ENCODE peak calls at places on chromosomes 11 and 22, in six cellular contexts. S is H9, V is IMR-90, W is mesenchymal stem cell, G is trophoblast cell, A is H1. R is an unnamed sample. For H3K27me3 and H3K9me3, the result is how much of the 10 kb centered on the place peaks cover.

GRCh38 chr11:3069425-3069824 is 12.2 kb upstream of the CARS1 start:
- DNase-seq in A (no peak), S (no peak), G (no peak), W (no peak), V (no peak), R (no peak)

GRCh38 chr11:102267602-102268001 is 49.7 kb upstream of the BIRC3 start:
- DNase-seq in W (peak), S (no peak), G (peak), V (peak), A (no peak), R (no peak)

GRCh38 chr11:7577226-7577882 is 63.6 kb downstream of the PPFIBP2 start:
- DNase-seq in V (no peak), A (no peak), W (peak), S (no peak), G (peak), R (no peak)

GRCh38 chr22:49325531-49326395 is 501.9 kb downstream of the BRD1 start:
- DNase-seq in V (no peak), A (no peak), G (no peak), S (no peak), W (no peak), R (no peak)

GRCh38 chr22:43887391-43887790 is 4.4 kb downstream of the PNPLA5 start:
- DNase-seq in V (no peak), W (no peak), G (no peak), S (no peak), A (no peak), R (no peak)

GRCh38 chr11:11028017-11028692 is 170.3 kb upstream of the ZBED5 start:
- DNase-seq in W (peak), S (peak), V (peak), G (peak), A (peak), R (peak)

GRCh38 chr11:48028909-48029685 is 48.7 kb downstream of the PTPRJ start:
- DNase-seq in S (no peak), G (no peak), W (no peak), A (no peak), V (peak), R (no peak)

GRCh38 chr11:134071306-134071705 is 2.4 kb downstream of the JAM3 start:
- DNase-seq in A (no peak), G (no peak), S (no peak), V (no peak), W (no peak), R (no peak)

GRCh38 chr22:43968614-43969013 is 13.4 kb downstream of the SAMM50 start:
- DNase-seq in W (no peak), A (no peak), G (no peak), V (no peak), S (no peak), R (no peak)

GRCh38 chr11:69504576-69505420 is 23.3 kb downstream of the LINC01488 start:
- DNase-seq in A (no peak), W (no peak), V (no peak), G (no peak), S (no peak), R (no peak)

GRCh38 chr22:43631846-43632245 is 180.3 kb downstream of the EFCAB6 start:
- DNase-seq in S (no peak), A (no peak), G (no peak), V (no peak), W (no peak), R (no peak)

GRCh38 chr11:17405232-17406005 is 17.0 kb upstream of the KCNJ11 start:
- DNase-seq in A (no peak), V (peak), W (peak), G (peak), S (peak), R (no peak)

GRCh38 chr22:50326959-50327710 is at the start of gene DENND6B:
- DNase-seq in A (no peak), G (peak), S (peak), V (peak), W (peak), R (peak)
- H3K23ac ChIP-seq in A (no peak), G (no peak), S (no peak), V (peak), W (no peak), R (peak)

DNA sequence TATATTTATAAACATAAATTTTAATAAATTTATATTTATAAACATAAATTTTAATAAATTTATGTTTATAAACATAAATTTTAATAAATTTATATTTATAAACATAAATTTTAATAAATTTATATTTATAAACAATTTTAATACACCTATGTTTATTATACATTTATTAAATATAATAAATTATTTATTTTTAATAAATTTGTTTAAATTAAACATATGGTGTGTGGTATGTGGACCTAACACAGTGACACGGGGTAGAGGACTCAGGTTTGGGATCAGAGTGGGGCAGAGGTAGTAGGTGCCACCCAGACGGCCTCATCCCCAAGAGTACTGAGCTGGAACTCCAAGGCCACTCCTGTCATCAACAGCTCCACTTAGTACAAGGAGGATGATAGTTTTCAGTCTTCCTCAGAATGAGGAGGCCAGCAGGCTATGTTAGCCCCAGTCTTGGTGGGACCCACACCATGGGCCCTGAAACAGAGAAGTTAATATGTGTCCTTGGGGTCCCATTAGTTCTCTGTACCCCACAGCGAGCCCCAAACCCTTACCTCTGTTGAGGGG is 46.7 kb upstream of the BID start:
- DNase-seq in V (no peak), A (no peak), W (no peak), S (no peak), G (no peak), R (no peak)
- H3K27me3 ChIP-seq in V (under half), A (under half), W (under half), S (under half), G (under half), R (under half)

DNA sequence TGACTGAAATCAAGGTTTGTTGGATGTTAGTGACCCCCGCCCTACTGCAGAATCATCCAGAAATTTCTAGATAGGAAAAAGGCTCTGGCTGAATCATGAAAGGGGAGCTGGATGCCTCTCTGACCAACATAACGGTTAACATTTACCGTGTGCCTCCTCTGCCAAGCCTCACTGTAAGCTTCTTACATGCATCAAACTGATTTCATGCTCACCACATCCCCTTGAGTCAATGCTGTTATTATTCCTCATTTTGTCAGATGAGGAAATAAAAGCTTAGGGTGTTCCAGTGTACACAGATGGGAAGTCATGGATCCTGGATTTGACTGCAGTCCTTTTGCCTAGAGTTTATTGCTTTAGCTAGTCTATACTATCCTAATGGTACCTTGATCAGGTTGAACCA is 5.9 kb upstream of the HMOX1 start:
- DNase-seq in V (peak), A (no peak), W (no peak), S (no peak), G (no peak), R (no peak)
- H3K9me3 ChIP-seq in V (under half), A (under half), W (under half), S (under half), G (under half), R (under half)

GRCh38 chr11:13963169-13963948 is 836 bp downstream of the SPON1 start:
- DNase-seq in W (peak), A (no peak), G (no peak), V (peak), S (peak), R (no peak)

GRCh38 chr11:13962198-13962561 is 343 bp upstream of the SPON1 start:
- DNase-seq in S (no peak), W (no peak), V (no peak), G (no peak), A (no peak), R (no peak)

GRCh38 chr11:13963949-13964770 is 1.6 kb downstream of the SPON1 start:
- DNase-seq in G (no peak), S (peak), A (no peak), V (no peak), W (no peak), R (no peak)

GRCh38 chr11:13964771-13965074 is 2.2 kb downstream of the SPON1 start:
- DNase-seq in G (no peak), W (no peak), A (no peak), S (no peak), V (no peak), R (no peak)

GRCh38 chr11:13962562-13963168 is at the start of gene SPON1:
- DNase-seq in W (peak), V (peak), G (no peak), S (peak), A (no peak), R (peak)
- H3K23ac ChIP-seq in W (no peak), V (no peak), G (no peak), S (no peak), A (no peak), R (peak)

DNA sequence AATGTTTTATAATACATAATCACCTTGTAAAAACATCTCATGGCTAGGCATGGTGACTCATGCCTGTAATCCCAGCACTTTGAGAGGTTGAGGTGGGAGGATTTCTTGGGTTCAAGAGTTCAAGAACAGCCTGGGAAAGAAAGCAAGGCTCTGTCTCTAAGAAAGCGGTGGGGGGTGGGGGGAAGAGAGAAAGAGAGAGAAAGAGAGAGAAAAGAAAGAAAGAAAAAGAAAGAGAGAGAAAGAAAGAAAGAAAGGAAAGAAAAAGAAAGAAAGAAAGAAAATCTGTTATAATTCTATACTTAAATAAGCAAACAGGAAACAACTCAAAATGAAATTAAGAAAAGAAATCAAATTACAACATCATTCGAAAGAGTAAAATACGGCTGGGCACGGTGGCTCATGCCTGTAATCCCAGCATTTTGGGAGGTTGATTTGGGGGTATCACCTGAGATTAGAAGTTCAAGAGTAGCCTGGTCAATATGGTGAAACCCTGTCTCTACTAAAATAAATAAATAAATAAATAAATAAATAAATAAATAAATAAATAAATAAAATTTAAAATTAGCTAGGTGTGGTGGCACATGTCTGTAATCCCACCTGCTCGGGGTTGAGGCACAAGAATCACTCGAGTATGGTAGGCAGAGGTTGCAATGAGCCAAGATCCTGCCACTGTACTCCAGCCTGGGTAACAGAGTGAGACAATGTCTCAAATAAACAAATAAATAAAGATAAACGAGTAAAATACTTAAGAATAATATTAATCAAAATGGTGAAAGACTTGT is 65.4 kb downstream of the ZNF280B start:
- DNase-seq in S (no peak), G (no peak), V (no peak), W (no peak), A (no peak), R (no peak)
- H3K27me3 ChIP-seq in S (under half), G (under half), V (under half), W (half or more), A (half or more), R (under half)

GRCh38 chr11:1253103-1253485 is 30.2 kb downstream of the MUC5B start:
- DNase-seq in A (no peak), V (no peak), G (no peak), S (no peak), W (no peak), R (no peak)
- H3K9me3 ChIP-seq in A (half or more), V (under half), G (under half), S (under half), W (under half), R (under half)

GRCh38 chr11:693415-693831 is 1.6 kb downstream of the DEAF1 start:
- DNase-seq in S (no peak), A (no peak), W (peak), V (no peak), G (peak), R (no peak)
- H3K23ac ChIP-seq in S (no peak), A (no peak), W (no peak), V (peak), G (no peak), R (peak)

GRCh38 chr22:36862251-36863242 is 1.7 kb downstream of the NCF4 start:
- DNase-seq in G (no peak), V (no peak), A (no peak), S (no peak), W (no peak), R (no peak)

GRCh38 chr22:36863979-36864378 is 3.2 kb downstream of the NCF4 start:
- DNase-seq in S (no peak), V (no peak), G (no peak), A (no peak), W (no peak), R (no peak)

GRCh38 chr22:36865346-36865745 is 4.5 kb downstream of the NCF4 start:
- DNase-seq in A (no peak), V (no peak), S (peak), W (no peak), G (peak), R (no peak)

GRCh38 chr22:36863281-36863680 is 2.5 kb downstream of the NCF4 start:
- DNase-seq in V (no peak), S (no peak), G (no peak), A (no peak), W (no peak), R (no peak)

GRCh38 chr22:36864454-36865215 is 3.8 kb downstream of the NCF4 start:
- DNase-seq in W (no peak), S (no peak), V (no peak), G (no peak), A (no peak), R (no peak)
- H3K27me3 ChIP-seq in W (half or more), S (under half), V (under half), G (under half), A (under half), R (under half)

DNA sequence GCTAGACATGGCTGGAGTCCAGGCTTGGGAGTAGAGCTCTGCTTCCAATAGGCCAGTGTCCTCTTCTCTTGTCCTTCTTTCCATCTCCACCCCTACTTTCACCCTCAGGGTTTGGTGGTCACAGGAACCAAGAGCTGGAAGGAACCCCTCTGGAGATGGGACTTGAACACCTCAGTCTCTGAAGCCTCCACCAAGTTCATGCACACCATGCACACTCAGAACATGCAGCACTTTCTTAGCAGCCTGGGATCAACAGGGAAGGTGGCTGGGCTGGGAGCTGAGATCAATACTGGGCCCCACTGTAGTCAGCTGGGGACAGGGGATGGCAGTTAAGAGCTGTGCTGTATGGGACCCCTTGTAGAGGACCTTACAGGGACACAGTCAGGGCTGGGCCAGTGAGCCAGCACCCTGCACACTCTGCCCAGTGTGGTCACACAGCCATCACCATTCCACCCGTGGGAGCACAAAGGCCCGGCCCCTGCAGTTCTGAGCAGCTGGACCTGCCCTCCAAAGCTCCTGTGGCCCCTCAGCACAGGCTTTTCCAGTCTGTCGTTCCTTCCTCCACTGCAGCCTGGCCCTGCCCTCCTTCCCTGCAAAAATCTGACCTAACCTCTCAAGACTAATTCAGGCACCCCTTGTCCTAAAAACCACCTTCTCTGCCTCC is 47.7 kb downstream of the GAB4 start:
- DNase-seq in S (no peak), G (no peak), V (no peak), A (no peak), W (no peak), R (no peak)
- H3K9me3 ChIP-seq in S (under half), G (half or more), V (under half), A (half or more), W (under half), R (under half)

GRCh38 chr11:82900277-82901164 is at the start of gene PRCP:
- DNase-seq in S (peak), A (peak), G (peak), V (peak), W (peak), R (peak)
- H3K23ac ChIP-seq in S (no peak), A (no peak), G (no peak), V (peak), W (no peak), R (peak)